ENCODE peak calls at places on chromosomes 13 and 19, in seven cellular contexts. F is HFF-Myc; J is stimulated activated CD4-positive, alpha-beta T cell treated with anti-CD3 and anti-CD28 coated beads, Interleukin-4, amount 100 ng/mL, for 4 hours; V is NCI-H774; R is lung; L is NCI-H2107; M is stimulated activated CD8-positive, alpha-beta memory T cell treated with anti-CD3 and anti-CD28 coated beads, Interleukin-7, amount 100 ng/mL, for 24 hours. P is an unnamed sample.

GRCh38 chr13:59532405-59532804 is 631.3 kb downstream of the DIAPH3 start:
- DNase-seq in F (no peak), J (no peak), V (no peak), R (no peak), L (no peak), M (no peak), P (no peak)

GRCh38 chr19:49155830-49156346 is 692 bp upstream of the HRC start:
- DNase-seq in F (no peak), J (no peak), V (no peak), R (no peak), L (no peak), M (no peak), P (no peak)

GRCh38 chr19:11274533-11275086 is 12.3 kb upstream of the DOCK6 start:
- DNase-seq in F (no peak), J (no peak), V (no peak), R (no peak), L (no peak), M (no peak), P (no peak)

GRCh38 chr19:18772620-18773587 is 18.2 kb downstream of the COMP start:
- DNase-seq in F (no peak), J (no peak), V (no peak), R (no peak), L (no peak), M (no peak), P (no peak)

GRCh38 chr13:45880242-45880641 is 28.7 kb upstream of the SIAH3 start:
- DNase-seq in F (no peak), J (no peak), V (no peak), R (no peak), L (no peak), M (no peak), P (no peak)

GRCh38 chr13:107450931-107451330 is 764.4 kb downstream of the LIG4 start:
- DNase-seq in F (no peak), J (no peak), V (no peak), R (peak), L (no peak), M (no peak), P (peak)

GRCh38 chr19:56309511-56310185 is 5.0 kb downstream of the ZSCAN5A start:
- DNase-seq in F (no peak), J (peak), V (no peak), R (peak), L (no peak), M (peak), P (no peak)

GRCh38 chr13:50676602-50677001 is 166.9 kb downstream of the DLEU7 start:
- DNase-seq in F (no peak), J (no peak), V (no peak), R (no peak), L (no peak), M (no peak), P (no peak)

GRCh38 chr13:32737111-32737571 is 150.9 kb downstream of the PDS5B start:
- DNase-seq in F (no peak), J (no peak), V (no peak), R (no peak), L (no peak), M (no peak), P (no peak)

GRCh38 chr19:20051841-20052768 is 12.8 kb upstream of the ZNF682 start:
- DNase-seq in F (peak), J (peak), V (peak), R (peak), L (peak), M (peak), P (peak)

GRCh38 chr13:100984349-100984748 is 309.8 kb upstream of the TMTC4 start:
- DNase-seq in F (no peak), J (no peak), V (no peak), R (no peak), L (peak), M (no peak), P (no peak)

GRCh38 chr19:10424011-10424637 is 3.8 kb downstream of the PDE4A start:
- DNase-seq in F (no peak), J (peak), V (peak), R (peak), L (no peak), M (no peak), P (peak)

GRCh38 chr19:40445945-40446784 is 2.0 kb upstream of the SERTAD3 start:
- DNase-seq in F (no peak), J (no peak), V (no peak), R (no peak), L (no peak), M (no peak), P (no peak)

GRCh38 chr13:110262944-110263343 is 44.0 kb downstream of the COL4A1 start:
- DNase-seq in F (no peak), J (no peak), V (no peak), R (no peak), L (no peak), M (no peak), P (no peak)

GRCh38 chr13:33743438-33744368 is 74.2 kb upstream of the RFC3 start:
- DNase-seq in F (no peak), J (no peak), V (no peak), R (no peak), L (no peak), M (no peak), P (no peak)

GRCh38 chr19:10625003-10625761 is at the start of gene SLC44A2:
- DNase-seq in F (no peak), J (no peak), V (peak), R (peak), L (no peak), M (no peak), P (peak)

GRCh38 chr19:4694211-4694987 is 24.3 kb upstream of the MYDGF start:
- DNase-seq in F (peak), J (no peak), V (no peak), R (no peak), L (no peak), M (no peak), P (no peak)

GRCh38 chr13:109100705-109101104 is 471.3 kb downstream of the MYO16 start:
- DNase-seq in F (no peak), J (no peak), V (no peak), R (no peak), L (no peak), M (no peak), P (no peak)

P was measured in mucosa of gallbladder.